ENCODE peak calls at places on chromosomes 4 and X, in six cellular contexts. G is HCT116, W is SK-N-SH, U is endothelial cell of umbilical vein, O is K562, D is GM12878. S is an unnamed sample.

GRCh38 chrX:109890910-109891502 is 111.9 kb upstream of the TMEM164 start:
- DNase-seq in W (peak), D (no peak), U (peak), O (peak), G (peak), S (no peak)

GRCh38 chr4:150278206-150278605 is 200.0 kb downstream of the DCLK2 start:
- DNase-seq in D (no peak), U (no peak), W (no peak), O (no peak), G (no peak), S (no peak)

GRCh38 chrX:149851864-149852263 is 29.1 kb upstream of the MAGEA8 start:
- DNase-seq in W (no peak), D (no peak), U (no peak), G (no peak), O (no peak), S (no peak)

GRCh38 chr4:89685277-89685676 is 151.7 kb downstream of the SNCA start:
- DNase-seq in G (no peak), D (no peak), W (no peak), U (no peak), O (no peak), S (no peak)

GRCh38 chr4:104017213-104017612 is 297.4 kb upstream of the TACR3 start:
- DNase-seq in U (no peak), D (no peak), W (no peak), O (no peak), G (no peak), S (no peak)

GRCh38 chrX:56554870-56555269 is 8.6 kb upstream of the UBQLN2 start:
- DNase-seq in G (no peak), D (no peak), W (no peak), O (no peak), U (no peak), S (no peak)

GRCh38 chrX:38304010-38304409 is 23.3 kb downstream of the RPGR start:
- DNase-seq in O (no peak), D (no peak), U (peak), W (no peak), G (no peak), S (no peak)

GRCh38 chr4:142440093-142440492 is 406.0 kb downstream of the INPP4B start:
- DNase-seq in U (no peak), D (no peak), O (no peak), W (no peak), G (no peak), S (no peak)

GRCh38 chr4:38948551-38948950 is 80.9 kb downstream of the FAM114A1 start:
- DNase-seq in O (no peak), U (no peak), D (no peak), G (no peak), W (no peak), S (no peak)

GRCh38 chrX:153649915-153650782 is 3.1 kb downstream of the DUSP9 start:
- DNase-seq in O (no peak), G (no peak), W (no peak), D (no peak), U (no peak), S (no peak)

GRCh38 chr4:160299177-160299576 is 1196.3 kb downstream of the RAPGEF2 start:
- DNase-seq in U (no peak), W (peak), O (no peak), G (no peak), D (no peak), S (no peak)

GRCh38 chrX:132594129-132594528 is 105.3 kb upstream of the MBNL3 start:
- DNase-seq in W (no peak), O (no peak), G (no peak), U (no peak), D (no peak), S (no peak)

GRCh38 chr4:57234252-57234775 is 124.1 kb upstream of the IGFBP7 start:
- DNase-seq in O (no peak), W (no peak), U (no peak), D (no peak), G (no peak), S (no peak)

GRCh38 chrX:150848914-150849365 is 49.5 kb downstream of the CD99L2 start:
- DNase-seq in D (no peak), O (peak), U (no peak), G (no peak), W (no peak), S (no peak)

GRCh38 chr4:47640911-47641310 is 155.8 kb downstream of the ATP10D start:
- DNase-seq in G (no peak), D (no peak), U (no peak), O (no peak), W (no peak), S (no peak)
- H3K9ac ChIP-seq in G (no peak), D (no peak), U (no peak), O (no peak), W (no peak), S (no peak)

GRCh38 chr4:182918791-182919302 is 1.7 kb upstream of the DCTD start:
- DNase-seq in O (no peak), W (no peak), G (no peak), U (no peak), D (peak), S (no peak)

GRCh38 chr4:182914357-182914756 is 2.8 kb downstream of the DCTD start:
- DNase-seq in W (no peak), D (no peak), U (no peak), O (no peak), G (no peak), S (no peak)

GRCh38 chr4:182917182-182918043 is at the start of gene DCTD:
- DNase-seq in U (peak), W (peak), G (no peak), D (no peak), O (peak), S (no peak)

GRCh38 chr4:182918044-182918607 is 940 bp upstream of the DCTD start:
- DNase-seq in O (no peak), W (no peak), D (peak), G (no peak), U (no peak), S (no peak)

DNA sequence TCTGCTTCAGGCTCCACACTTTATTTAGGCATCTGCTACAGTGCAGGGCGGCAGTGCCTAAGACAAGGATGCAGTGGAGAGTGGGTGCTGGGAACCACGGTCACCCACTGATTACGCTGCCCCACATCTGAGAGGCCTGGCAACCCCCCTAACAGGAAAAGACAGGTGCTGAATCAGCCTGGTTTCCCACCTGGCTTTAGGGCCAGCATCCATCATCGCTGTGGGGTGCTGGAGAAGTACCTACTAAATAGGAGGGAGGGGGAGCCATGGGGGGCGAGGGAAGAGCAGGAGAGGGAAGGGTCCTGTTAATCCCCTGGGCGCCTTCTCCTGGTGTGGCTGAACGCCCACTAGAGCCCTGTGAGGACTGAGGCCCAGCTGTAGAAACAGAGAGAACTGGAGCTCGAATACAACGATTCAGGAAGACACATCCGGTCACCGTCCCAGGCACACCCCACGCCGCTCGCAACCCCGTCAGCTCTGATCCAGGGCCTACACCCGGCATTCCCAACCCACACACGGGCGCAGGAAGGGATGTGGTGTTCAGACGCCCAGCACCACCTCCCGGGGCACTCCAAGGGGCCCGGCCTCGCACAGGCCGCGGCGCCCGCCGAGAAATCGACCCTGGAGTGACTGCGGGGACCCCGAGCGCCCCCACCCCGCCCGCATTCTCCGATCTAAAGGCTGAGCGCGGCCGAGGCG is 554 bp downstream of the DCTD start:
- DNase-seq in O (peak), W (no peak), U (peak), D (no peak), G (no peak), S (no peak)
- TF ChIP-seq POLR2AphosphoS5 in O (no peak), W (no peak), U (no peak), D (peak), G (no peak), S (no peak)

GRCh38 chrX:134545524-134545923 is 85.6 kb downstream of the HPRT1 start:
- DNase-seq in U (no peak), G (no peak), W (no peak), O (no peak), D (no peak), S (no peak)

GRCh38 chrX:134547047-134547679 is 87.2 kb downstream of the HPRT1 start:
- DNase-seq in U (peak), W (no peak), D (no peak), G (no peak), O (no peak), S (no peak)

GRCh38 chrX:134544189-134544588 is 84.2 kb downstream of the HPRT1 start:
- DNase-seq in O (no peak), W (no peak), D (no peak), G (no peak), U (no peak), S (no peak)

GRCh38 chrX:134544614-134545255 is 84.8 kb downstream of the HPRT1 start:
- DNase-seq in W (peak), O (no peak), G (no peak), U (no peak), D (no peak), S (no peak)

DNA sequence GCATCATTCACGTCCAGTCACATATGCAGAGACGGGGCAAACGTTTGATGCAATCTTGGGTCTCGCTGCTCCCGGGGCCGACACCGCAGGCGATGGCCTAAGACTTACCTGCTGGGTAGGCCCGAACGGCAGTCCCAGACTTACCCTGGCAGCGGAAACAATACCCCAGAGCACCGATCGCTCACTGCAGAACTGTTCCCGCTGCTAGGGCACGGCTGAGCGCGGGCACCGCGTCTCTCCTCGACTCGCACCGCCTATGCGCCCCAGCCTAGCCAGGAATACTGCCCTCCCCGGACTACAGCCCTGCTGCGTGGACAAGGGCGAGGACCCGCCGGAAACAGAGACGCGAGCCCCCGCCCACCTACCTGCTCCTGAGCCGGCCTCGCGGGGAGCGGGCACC is 86.2 kb downstream of the HPRT1 start:
- DNase-seq in O (no peak), W (no peak), G (no peak), D (no peak), U (no peak), S (no peak)
- H3K4me3 ChIP-seq in O (no peak), W (no peak), G (no peak), D (no peak), U (peak), S (no peak)

GRCh38 chrX:41010188-41010846 is 74.9 kb upstream of the USP9X start:
- DNase-seq in O (peak), G (no peak), D (no peak), W (peak), U (peak), S (no peak)
- H3K9ac ChIP-seq in O (peak), G (no peak), D (no peak), W (peak), U (peak), S (peak)

DNA sequence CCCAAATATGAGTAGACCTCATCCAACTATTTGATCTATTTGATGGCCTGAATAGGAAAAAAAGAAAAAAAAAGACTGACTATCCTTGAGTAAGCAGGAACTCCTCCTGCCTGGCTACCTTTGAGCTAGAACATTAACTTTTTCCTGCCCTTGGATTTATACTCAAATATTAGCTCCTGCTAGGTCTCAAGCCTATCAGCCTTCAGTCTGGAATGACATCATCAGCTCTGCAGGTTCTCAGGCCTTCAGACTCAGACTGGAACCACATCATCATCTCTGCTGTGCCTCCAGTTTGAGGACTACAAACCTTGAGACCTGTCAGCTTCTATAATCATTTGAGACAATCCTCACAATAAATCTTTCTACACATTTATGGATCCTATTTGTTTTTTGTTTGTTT is 754.0 kb upstream of the SLIT2 start:
- DNase-seq in D (no peak), G (no peak), O (no peak), W (no peak), U (no peak), S (no peak)
- TF ChIP-seq POLR2AphosphoS5 in D (no peak), G (no peak), O (no peak), W (no peak), U (no peak), S (no peak)